ENCODE peak calls at places on chromosome 4, in six cellular contexts. One of them, this sample, is unnamed.
A peak's percentile ranks its signal among the peaks of the same experiment; 100 is the strongest.

GRCh38 chr4:174273960-174274359 is 9.5 kb downstream of the FBXO8 start:
- DNase-seq in breast epithelium: no peak
- DNase-seq in upper lobe of right lung: no peak
- DNase-seq in mucosa of descending colon: no peak
- DNase-seq in cardiac muscle cell: no peak
- DNase-seq in H1: no peak
- DNase-seq in this sample: no peak

GRCh38 chr4:87707279-87707918 is 57.3 kb downstream of the DMP1 start:
- DNase-seq in breast epithelium: no peak
- DNase-seq in upper lobe of right lung: no peak
- DNase-seq in mucosa of descending colon: no peak
- DNase-seq in cardiac muscle cell: peak; percentile 26
- DNase-seq in H1: no peak
- DNase-seq in this sample: no peak

GRCh38 chr4:110190249-110190648 is 8.2 kb downstream of the ELOVL6 start:
- DNase-seq in breast epithelium: no peak
- DNase-seq in upper lobe of right lung: no peak
- DNase-seq in mucosa of descending colon: no peak
- DNase-seq in cardiac muscle cell: peak; percentile 57
- DNase-seq in H1: no peak
- DNase-seq in this sample: no peak

GRCh38 chr4:28508649-28509048 is 1648.0 kb downstream of the STIM2 start:
- DNase-seq in breast epithelium: no peak
- DNase-seq in upper lobe of right lung: no peak
- DNase-seq in mucosa of descending colon: no peak
- DNase-seq in cardiac muscle cell: no peak
- DNase-seq in H1: no peak
- DNase-seq in this sample: no peak

GRCh38 chr4:130368668-130369067 is 1272.7 kb downstream of the C4orf33 start:
- DNase-seq in breast epithelium: no peak
- DNase-seq in upper lobe of right lung: no peak
- DNase-seq in mucosa of descending colon: no peak
- DNase-seq in cardiac muscle cell: no peak
- DNase-seq in H1: no peak
- DNase-seq in this sample: no peak

GRCh38 chr4:183422962-183423653 is 21.3 kb upstream of the CDKN2AIP start:
- DNase-seq in breast epithelium: no peak
- DNase-seq in upper lobe of right lung: no peak
- DNase-seq in mucosa of descending colon: no peak
- DNase-seq in cardiac muscle cell: peak; percentile 25
- DNase-seq in H1: no peak
- DNase-seq in this sample: no peak

GRCh38 chr4:53490965-53491622 is 100.2 kb downstream of the LNX1 start:
- DNase-seq in breast epithelium: no peak
- DNase-seq in upper lobe of right lung: no peak
- DNase-seq in mucosa of descending colon: peak; percentile 55
- DNase-seq in cardiac muscle cell: peak; percentile 95
- DNase-seq in H1: no peak
- DNase-seq in this sample: no peak

GRCh38 chr4:124941267-124941666 is 228.7 kb upstream of the ANKRD50 start:
- DNase-seq in breast epithelium: no peak
- DNase-seq in upper lobe of right lung: no peak
- DNase-seq in mucosa of descending colon: no peak
- DNase-seq in cardiac muscle cell: no peak
- DNase-seq in H1: no peak
- DNase-seq in this sample: no peak

GRCh38 chr4:108453366-108453765 is 167.0 kb upstream of the RPL34 start:
- DNase-seq in breast epithelium: no peak
- DNase-seq in upper lobe of right lung: no peak
- DNase-seq in mucosa of descending colon: no peak
- DNase-seq in cardiac muscle cell: no peak
- DNase-seq in H1: no peak
- DNase-seq in this sample: no peak

GRCh38 chr4:6908397-6909112 is 1.1 kb upstream of the TBC1D14 start:
- DNase-seq in breast epithelium: no peak
- DNase-seq in upper lobe of right lung: no peak
- DNase-seq in mucosa of descending colon: no peak
- DNase-seq in cardiac muscle cell: peak; percentile 69
- DNase-seq in H1: no peak
- DNase-seq in this sample: no peak

GRCh38 chr4:11698846-11699590 is 270.3 kb upstream of the HS3ST1 start:
- DNase-seq in breast epithelium: no peak
- DNase-seq in upper lobe of right lung: no peak
- DNase-seq in mucosa of descending colon: no peak
- DNase-seq in cardiac muscle cell: peak; percentile 40
- DNase-seq in H1: no peak
- DNase-seq in this sample: no peak

GRCh38 chr4:140153419-140153743 is 603 bp downstream of the MAML3 start:
- DNase-seq in breast epithelium: no peak
- DNase-seq in upper lobe of right lung: no peak
- DNase-seq in mucosa of descending colon: no peak
- DNase-seq in cardiac muscle cell: no peak
- DNase-seq in H1: no peak
- DNase-seq in this sample: no peak

GRCh38 chr4:14871676-14872430 is 130.4 kb upstream of the CPEB2 start:
- DNase-seq in breast epithelium: no peak
- DNase-seq in upper lobe of right lung: peak; percentile 69
- DNase-seq in mucosa of descending colon: peak; percentile 63
- DNase-seq in cardiac muscle cell: no peak
- DNase-seq in H1: peak; percentile 61
- DNase-seq in this sample: no peak

DNA sequence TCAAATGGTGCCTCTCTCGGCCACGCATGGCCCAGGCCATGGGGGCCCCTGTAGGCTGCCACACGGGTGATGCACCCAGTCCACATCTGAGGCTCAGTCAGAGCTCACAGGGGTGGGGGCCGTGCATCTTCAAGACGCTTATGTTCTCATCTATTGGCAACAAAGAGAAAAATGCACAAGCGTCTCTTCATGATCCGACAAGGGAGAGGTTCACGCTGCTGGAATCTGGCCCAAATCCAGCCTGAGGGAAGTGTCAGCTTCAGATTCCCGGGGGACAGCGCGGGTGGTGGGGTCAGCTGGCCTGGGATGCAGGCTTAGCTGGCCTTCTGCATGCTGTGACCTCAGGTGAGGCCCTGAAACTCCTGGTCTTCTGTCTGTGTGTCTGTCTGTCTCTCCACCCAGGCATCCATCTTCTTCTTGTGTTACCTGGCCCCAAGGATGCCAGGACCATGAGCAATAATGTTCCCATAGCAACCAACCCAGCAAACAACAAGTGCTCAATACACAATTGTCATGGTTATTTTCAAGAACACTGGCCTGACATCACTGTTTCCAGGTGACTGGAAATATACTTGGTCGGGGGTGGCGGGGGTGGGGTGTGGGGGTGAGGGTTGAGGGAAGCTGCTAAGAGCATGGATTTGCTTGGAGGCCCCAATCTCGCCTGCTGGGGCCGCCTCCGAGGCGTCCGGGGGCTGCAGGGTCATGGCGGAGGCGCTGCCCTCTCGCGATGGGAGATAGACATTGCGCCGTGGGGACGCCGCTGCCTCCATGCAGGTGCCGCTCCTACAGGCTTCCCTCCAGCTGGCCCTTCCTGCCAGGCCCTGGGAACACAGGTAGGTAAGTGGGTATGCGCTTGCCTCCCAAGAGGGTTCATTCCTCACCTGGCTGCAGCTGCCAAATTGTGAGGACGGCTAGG is 48.3 kb downstream of the ABLIM2 start:
- DNase-seq in breast epithelium: no peak
- DNase-seq in upper lobe of right lung: no peak
- DNase-seq in mucosa of descending colon: no peak
- DNase-seq in cardiac muscle cell: peak; percentile 14
- DNase-seq in H1: peak; percentile 86
- DNase-seq in this sample: no peak
- TF ChIP-seq CTCF in breast epithelium: no peak
- TF ChIP-seq CTCF in upper lobe of right lung: peak; percentile 13
- TF ChIP-seq CTCF in mucosa of descending colon: no peak
- TF ChIP-seq CTCF in cardiac muscle cell: no peak
- TF ChIP-seq CTCF in H1: peak; percentile 98
- TF ChIP-seq CTCF in this sample: no peak

GRCh38 chr4:111849726-111850284 is 295.4 kb upstream of the FAM241A start:
- DNase-seq in breast epithelium: no peak
- DNase-seq in upper lobe of right lung: no peak
- DNase-seq in mucosa of descending colon: no peak
- DNase-seq in cardiac muscle cell: no peak
- DNase-seq in H1: no peak
- DNase-seq in this sample: no peak

GRCh38 chr4:111842336-111842735 is 302.9 kb upstream of the FAM241A start:
- DNase-seq in breast epithelium: no peak
- DNase-seq in upper lobe of right lung: no peak
- DNase-seq in mucosa of descending colon: no peak
- DNase-seq in cardiac muscle cell: no peak
- DNase-seq in H1: no peak
- DNase-seq in this sample: no peak

GRCh38 chr4:111847256-111848108 is 297.8 kb upstream of the FAM241A start:
- DNase-seq in breast epithelium: no peak
- DNase-seq in upper lobe of right lung: no peak
- DNase-seq in mucosa of descending colon: no peak
- DNase-seq in cardiac muscle cell: peak; percentile 2
- DNase-seq in H1: no peak
- DNase-seq in this sample: no peak
- TF ChIP-seq CTCF in breast epithelium: no peak
- TF ChIP-seq CTCF in upper lobe of right lung: no peak
- TF ChIP-seq CTCF in mucosa of descending colon: no peak
- TF ChIP-seq CTCF in cardiac muscle cell: no peak
- TF ChIP-seq CTCF in H1: peak; percentile 38
- TF ChIP-seq CTCF in this sample: no peak

GRCh38 chr4:121675715-121676114 is 21.1 kb downstream of the ANXA5 start:
- DNase-seq in breast epithelium: no peak
- DNase-seq in upper lobe of right lung: no peak
- DNase-seq in mucosa of descending colon: no peak
- DNase-seq in cardiac muscle cell: peak; percentile 63
- DNase-seq in H1: no peak
- DNase-seq in this sample: no peak
- TF ChIP-seq CTCF in breast epithelium: no peak
- TF ChIP-seq CTCF in upper lobe of right lung: no peak
- TF ChIP-seq CTCF in mucosa of descending colon: no peak
- TF ChIP-seq CTCF in cardiac muscle cell: peak; percentile 58
- TF ChIP-seq CTCF in H1: peak; percentile 9
- TF ChIP-seq CTCF in this sample: no peak

GRCh38 chr4:154623995-154624394 is 11.5 kb upstream of the FGG start:
- DNase-seq in breast epithelium: no peak
- DNase-seq in upper lobe of right lung: no peak
- DNase-seq in mucosa of descending colon: no peak
- DNase-seq in cardiac muscle cell: no peak
- DNase-seq in H1: no peak
- DNase-seq in this sample: no peak

GRCh38 chr4:154630307-154630706 is 17.9 kb upstream of the FGG start:
- DNase-seq in breast epithelium: no peak
- DNase-seq in upper lobe of right lung: no peak
- DNase-seq in mucosa of descending colon: no peak
- DNase-seq in cardiac muscle cell: no peak
- DNase-seq in H1: no peak
- DNase-seq in this sample: no peak

GRCh38 chr4:154622598-154622997 is 10.1 kb upstream of the FGG start:
- DNase-seq in breast epithelium: no peak
- DNase-seq in upper lobe of right lung: no peak
- DNase-seq in mucosa of descending colon: peak; percentile 60
- DNase-seq in cardiac muscle cell: peak; percentile 55
- DNase-seq in H1: no peak
- DNase-seq in this sample: no peak

GRCh38 chr4:154626793-154627484 is 14.5 kb upstream of the FGG start:
- DNase-seq in breast epithelium: peak; percentile 57
- DNase-seq in upper lobe of right lung: peak; percentile 87
- DNase-seq in mucosa of descending colon: peak; percentile 46
- DNase-seq in cardiac muscle cell: peak; percentile 63
- DNase-seq in H1: peak; percentile 80
- DNase-seq in this sample: peak; percentile 46
- TF ChIP-seq CTCF in breast epithelium: peak; percentile 39
- TF ChIP-seq CTCF in upper lobe of right lung: peak; percentile 54
- TF ChIP-seq CTCF in mucosa of descending colon: peak; percentile 32
- TF ChIP-seq CTCF in cardiac muscle cell: peak; percentile 67
- TF ChIP-seq CTCF in H1: peak; percentile 96
- TF ChIP-seq CTCF in this sample: no peak

DNA sequence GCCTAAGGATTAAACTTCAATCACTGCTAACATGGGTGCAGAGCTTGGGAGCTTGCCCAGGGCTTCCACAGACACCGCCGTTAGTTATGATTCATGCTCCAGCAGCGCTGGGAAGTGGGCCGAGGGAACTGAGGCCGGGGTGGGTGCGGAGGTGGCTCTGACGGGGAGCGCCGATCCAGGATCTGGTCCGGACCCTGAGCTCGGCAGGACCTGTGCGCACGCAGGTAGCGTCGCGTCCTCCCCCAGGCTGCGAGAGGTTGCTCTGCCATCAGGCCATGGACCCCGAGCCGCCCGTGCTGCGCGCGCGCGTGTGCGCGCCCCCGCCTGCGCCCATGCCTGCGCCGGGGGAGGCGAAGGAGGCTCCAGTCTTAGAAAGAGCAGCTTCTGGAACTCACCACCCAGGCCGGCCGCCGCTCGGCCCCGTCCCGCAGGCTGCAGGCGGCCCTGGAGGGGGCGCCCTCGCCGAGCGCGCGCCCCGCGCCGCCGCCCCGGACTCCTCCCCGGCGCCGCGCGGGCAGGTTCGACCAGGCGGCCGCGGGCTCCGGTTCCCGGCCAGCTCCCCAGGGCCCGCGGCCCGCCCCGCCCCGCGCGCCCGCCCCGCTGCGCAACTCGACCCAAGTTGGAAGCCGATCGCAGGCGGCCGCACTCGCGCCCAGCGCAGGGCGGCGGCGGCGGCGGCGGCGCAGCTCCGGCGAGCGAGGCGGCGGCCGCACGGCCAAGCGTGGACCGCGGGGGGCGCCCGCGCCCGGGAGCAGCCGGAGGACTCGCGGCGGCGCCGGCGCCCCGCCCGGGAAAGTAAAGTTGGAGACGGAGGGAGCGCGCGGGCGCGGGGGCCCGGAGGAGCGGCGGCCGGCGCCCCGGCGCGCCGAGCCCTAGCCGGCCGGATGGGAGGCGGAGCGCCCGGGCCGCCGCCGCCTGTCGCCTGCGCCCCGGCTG is 646 bp upstream of the ADRA2C start:
- DNase-seq in breast epithelium: no peak
- DNase-seq in upper lobe of right lung: no peak
- DNase-seq in mucosa of descending colon: peak; percentile 21
- DNase-seq in cardiac muscle cell: peak; percentile 61
- DNase-seq in H1: peak; percentile 83
- DNase-seq in this sample: no peak
- TF ChIP-seq CTCF in breast epithelium: no peak
- TF ChIP-seq CTCF in upper lobe of right lung: no peak
- TF ChIP-seq CTCF in mucosa of descending colon: no peak
- TF ChIP-seq CTCF in cardiac muscle cell: no peak
- TF ChIP-seq CTCF in H1: peak; percentile 50
- TF ChIP-seq CTCF in this sample: no peak

GRCh38 chr4:106522839-106523238 is 154.3 kb upstream of the GIMD1 start:
- DNase-seq in breast epithelium: no peak
- DNase-seq in upper lobe of right lung: no peak
- DNase-seq in mucosa of descending colon: no peak
- DNase-seq in cardiac muscle cell: no peak
- DNase-seq in H1: no peak
- DNase-seq in this sample: no peak
- TF ChIP-seq CTCF in breast epithelium: no peak
- TF ChIP-seq CTCF in upper lobe of right lung: no peak
- TF ChIP-seq CTCF in mucosa of descending colon: no peak
- TF ChIP-seq CTCF in cardiac muscle cell: no peak
- TF ChIP-seq CTCF in H1: peak; percentile 15
- TF ChIP-seq CTCF in this sample: no peak